ENCODE peak calls at places on chromosome X, in nine cellular contexts. I is esophagus muscularis mucosa, C is testis, S is right lobe of liver, E is sigmoid colon, J is body of pancreas, F is adrenal gland, X is K562, L is tibial nerve. Z is an unnamed sample. For H3K27me3, the result is how much of the 10 kb centered on the place peaks cover.

GRCh38 chrX:21708116-21708515 is 49.8 kb downstream of the SMPX start:
- DNase-seq in I (no peak), C (no peak), S (no peak), E (no peak), J (no peak), F (peak), X (no peak), L (no peak), Z (no peak)

GRCh38 chrX:49901068-49901467 is 21.3 kb upstream of the CLCN5 start:
- DNase-seq in I (no peak), C (no peak), S (no peak), E (no peak), J (no peak), F (no peak), X (no peak), L (no peak), Z (no peak)

GRCh38 chrX:13649823-13650222 is 3.1 kb upstream of the TCEANC start:
- DNase-seq in I (no peak), C (no peak), S (no peak), E (no peak), J (no peak), F (no peak), X (no peak), L (no peak), Z (no peak)

GRCh38 chrX:13893826-13894225 is 76.9 kb upstream of the GPM6B start:
- DNase-seq in I (no peak), C (peak), S (no peak), E (no peak), J (no peak), F (no peak), X (no peak), L (no peak), Z (no peak)

GRCh38 chrX:120446503-120446902 is 22.6 kb downstream of the LAMP2 start:
- DNase-seq in I (no peak), C (no peak), S (no peak), E (no peak), J (no peak), F (peak), X (no peak), L (no peak), Z (no peak)

GRCh38 chrX:107454302-107454701 is 4.8 kb downstream of the FRMPD3 start:
- DNase-seq in I (no peak), C (no peak), S (no peak), E (no peak), J (no peak), F (no peak), X (no peak), L (no peak), Z (no peak)

GRCh38 chrX:10119399-10119990 is 37.3 kb upstream of the CLCN4 start:
- DNase-seq in I (peak), C (peak), S (peak), E (peak), J (peak), F (peak), X (peak), L (peak), Z (peak)

GRCh38 chrX:138756234-138756633 is 44.7 kb upstream of the FGF13 start:
- DNase-seq in I (no peak), C (peak), S (no peak), E (no peak), J (no peak), F (peak), X (no peak), L (peak), Z (no peak)

GRCh38 chrX:153649178-153649914 is 2.3 kb downstream of the DUSP9 start:
- DNase-seq in I (no peak), C (no peak), S (peak), E (peak), J (peak), F (peak), X (peak), L (no peak), Z (peak)

GRCh38 chrX:44432641-44433040 is 89.2 kb upstream of the EFHC2 start:
- DNase-seq in I (no peak), C (no peak), S (no peak), E (no peak), J (no peak), F (no peak), X (no peak), L (no peak), Z (no peak)

GRCh38 chrX:138925330-138925729 is 213.8 kb upstream of the FGF13 start:
- DNase-seq in I (no peak), C (no peak), S (no peak), E (no peak), J (no peak), F (peak), X (peak), L (peak), Z (no peak)

GRCh38 chrX:132676102-132676501 is 187.3 kb upstream of the MBNL3 start:
- DNase-seq in I (no peak), C (no peak), S (no peak), E (no peak), J (no peak), F (no peak), X (no peak), L (no peak), Z (no peak)

GRCh38 chrX:72430405-72430968 is 124.8 kb upstream of the CITED1 start:
- DNase-seq in I (no peak), C (no peak), S (no peak), E (no peak), J (no peak), F (no peak), X (no peak), L (no peak), Z (no peak)

DNA sequence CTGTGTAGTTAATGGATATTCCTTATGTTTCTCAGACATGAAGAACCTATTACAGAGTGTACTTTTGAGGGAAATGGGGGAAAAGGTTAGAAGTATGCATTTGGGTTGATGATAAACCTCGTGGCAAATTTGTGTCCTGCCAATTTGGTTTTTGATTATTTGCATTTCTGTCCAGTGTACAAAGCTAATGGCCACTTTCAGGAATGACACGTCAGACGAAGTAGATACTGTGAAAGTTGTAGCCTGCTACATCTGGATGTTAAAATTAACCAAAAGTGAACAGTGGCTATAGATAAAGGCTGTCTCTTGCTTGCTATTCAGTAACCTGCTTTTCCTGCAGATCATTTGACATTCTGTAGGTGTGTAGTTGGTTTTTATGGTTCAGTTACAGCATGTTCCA is 1.0 kb downstream of the PRDX4 start:
- DNase-seq in I (no peak), C (no peak), S (no peak), E (no peak), J (no peak), F (no peak), X (no peak), L (no peak), Z (no peak)
- TF ChIP-seq POLR2A in I (no peak), C (no peak), S (no peak), E (no peak), J (no peak), F (no peak), X (no peak), L (no peak), Z (no peak)

GRCh38 chrX:112734250-112734649 is 54.5 kb upstream of the LHFPL1 start:
- DNase-seq in I (no peak), C (peak), S (no peak), E (no peak), J (no peak), F (peak), X (no peak), L (peak), Z (no peak)

GRCh38 chrX:112736310-112736709 is 56.6 kb upstream of the LHFPL1 start:
- DNase-seq in I (no peak), C (no peak), S (no peak), E (no peak), J (no peak), F (no peak), X (no peak), L (no peak), Z (no peak)

GRCh38 chrX:112735147-112735546 is 55.4 kb upstream of the LHFPL1 start:
- DNase-seq in I (no peak), C (no peak), S (no peak), E (no peak), J (no peak), F (no peak), X (no peak), L (no peak), Z (no peak)

DNA sequence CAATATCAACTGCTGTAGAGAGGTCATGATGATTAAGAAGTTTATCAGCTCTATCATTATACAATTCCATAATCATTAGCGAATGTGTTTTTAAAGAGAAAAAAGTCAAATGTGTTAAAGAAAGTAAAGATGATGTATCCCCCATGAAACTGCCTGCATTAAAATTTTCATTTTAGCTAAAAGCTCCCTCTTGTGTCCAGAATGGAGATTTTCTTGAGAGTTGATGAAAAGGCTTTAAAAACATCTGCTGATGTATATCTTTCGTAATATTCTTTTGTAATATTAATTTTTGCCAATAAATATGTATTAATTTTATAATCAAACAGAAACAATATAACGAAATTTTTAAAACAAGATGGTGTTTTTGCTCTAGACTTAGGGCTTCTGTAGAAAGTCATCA is 52.1 kb upstream of the LHFPL1 start:
- DNase-seq in I (no peak), C (no peak), S (no peak), E (no peak), J (no peak), F (no peak), X (no peak), L (no peak), Z (no peak)
- TF ChIP-seq CTCF in I (no peak), C (no peak), S (no peak), E (no peak), J (no peak), F (peak), X (peak), L (no peak), Z (no peak)

DNA sequence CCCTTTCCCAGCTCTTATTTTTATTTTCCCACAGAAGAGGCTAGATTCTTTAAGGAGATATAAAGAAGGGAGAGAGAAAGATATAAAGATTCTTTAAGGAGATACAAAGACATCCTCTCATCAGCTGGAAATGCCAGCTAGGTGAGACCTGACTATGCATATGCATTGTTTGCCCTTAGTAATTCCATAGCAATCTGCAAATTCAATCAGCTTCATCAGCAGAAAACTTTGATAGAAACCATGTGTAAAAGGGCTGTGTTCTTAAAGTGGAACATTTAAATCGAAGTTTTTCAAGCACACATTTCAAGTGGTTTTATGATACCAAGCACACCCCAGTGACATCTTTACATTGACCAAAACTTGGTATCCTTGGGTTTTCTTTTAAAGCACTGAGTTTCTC is 24.1 kb downstream of the FHL1 start:
- DNase-seq in I (no peak), C (no peak), S (no peak), E (no peak), J (no peak), F (no peak), X (no peak), L (no peak), Z (no peak)
- H3K27me3 ChIP-seq in I (under half), C (under half), S (under half), E (under half), J (under half), F (under half), X (under half), L (under half), Z (under half)

GRCh38 chrX:1537031-1537715 is at the start of gene P2RY8:
- DNase-seq in I (no peak), C (peak), S (peak), E (peak), J (peak), F (peak), X (no peak), L (peak), Z (peak)
- TF ChIP-seq POLR2A in I (no peak), C (no peak), S (no peak), E (no peak), J (no peak), F (no peak), X (no peak), L (no peak), Z (peak)

GRCh38 chrX:119069128-119069527 is 3.7 kb upstream of the CT47C1 start:
- DNase-seq in I (no peak), C (no peak), S (no peak), E (no peak), J (no peak), F (no peak), X (no peak), L (no peak), Z (no peak)

GRCh38 chrX:119069762-119070161 is 3.0 kb upstream of the CT47C1 start:
- DNase-seq in I (no peak), C (no peak), S (no peak), E (no peak), J (no peak), F (no peak), X (no peak), L (no peak), Z (no peak)

GRCh38 chrX:119063428-119063827 is 9.4 kb upstream of the CT47C1 start:
- DNase-seq in I (no peak), C (no peak), S (no peak), E (no peak), J (no peak), F (no peak), X (no peak), L (no peak), Z (no peak)

GRCh38 chrX:119071381-119071780 is 1.4 kb upstream of the CT47C1 start:
- DNase-seq in I (no peak), C (no peak), S (no peak), E (no peak), J (no peak), F (no peak), X (no peak), L (no peak), Z (no peak)

DNA sequence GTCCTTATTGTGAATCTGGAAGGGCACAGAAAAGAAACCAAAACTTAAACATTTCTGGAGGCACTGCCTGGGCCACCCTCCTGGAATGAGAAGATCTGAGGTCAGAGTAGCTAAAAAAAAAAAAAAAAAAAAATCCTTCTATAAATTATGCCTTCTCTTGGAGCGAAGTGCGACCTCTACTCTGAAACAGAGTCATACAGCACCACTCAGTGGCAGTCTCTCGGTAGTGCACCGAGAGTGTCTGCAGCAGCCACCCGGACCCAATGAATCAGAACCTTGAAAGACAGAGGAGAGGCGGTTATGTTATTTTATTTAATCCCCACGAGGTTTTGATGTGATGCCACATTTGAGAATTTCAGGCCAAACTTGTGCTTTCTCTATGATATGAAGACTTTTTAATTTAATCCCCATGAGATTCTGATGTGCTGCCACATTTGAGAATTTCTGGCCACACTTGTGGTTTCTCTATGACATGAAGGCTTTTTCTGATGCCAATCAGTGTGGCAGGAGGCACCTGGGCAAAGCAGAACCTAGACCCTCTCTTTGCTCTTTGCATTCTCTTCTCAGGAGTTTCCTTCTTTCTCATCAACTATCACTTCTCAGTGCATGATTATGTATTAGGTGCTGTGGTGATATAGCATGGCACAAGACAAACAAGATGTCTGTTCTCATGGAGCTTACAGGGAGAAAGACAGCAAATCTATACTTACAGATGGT is 5.6 kb upstream of the CT47C1 start:
- DNase-seq in I (no peak), C (peak), S (no peak), E (peak), J (peak), F (peak), X (peak), L (peak), Z (peak)
- TF ChIP-seq CTCF in I (peak), C (peak), S (peak), E (peak), J (peak), F (peak), X (peak), L (peak), Z (no peak)

GRCh38 chrX:140710710-140711109 is 1.2 kb downstream of the LINC00632 start:
- DNase-seq in I (no peak), C (no peak), S (no peak), E (no peak), J (no peak), F (no peak), X (no peak), L (no peak), Z (no peak)
- H3K27me3 ChIP-seq in I (under half), C (under half), S (under half), E (under half), J (under half), F (under half), X (under half), L (under half), Z (under half)